ENCODE peak calls at places on chromosomes 1 and 21, in seven cellular contexts. W is CD8-positive, alpha-beta memory T cell; E is sigmoid colon; X is body of pancreas; F is GM23248; L is tibial artery; S is CD4-positive, alpha-beta memory T cell. I is an unnamed sample.

GRCh38 chr1:25556791-25557476 is 13.5 kb downstream of the LDLRAP1 start:
- DNase-seq in W (peak), E (no peak), X (no peak), F (peak), L (no peak), S (peak), I (no peak)

GRCh38 chr1:116325922-116326321 is 47.1 kb upstream of the ATP1A1 start:
- DNase-seq in W (peak), E (no peak), X (no peak), F (no peak), L (no peak), S (peak), I (no peak)

GRCh38 chr1:169814265-169814664 is 19.6 kb upstream of the METTL18 start:
- DNase-seq in W (no peak), E (no peak), X (no peak), F (no peak), L (no peak), S (no peak), I (no peak)

GRCh38 chr1:25106352-25106751 is 126.0 kb downstream of the SYF2 start:
- DNase-seq in W (no peak), E (no peak), X (no peak), F (peak), L (no peak), S (no peak), I (no peak)

GRCh38 chr1:207938016-207938415 is 27.1 kb upstream of the CD34 start:
- DNase-seq in W (no peak), E (no peak), X (peak), F (peak), L (no peak), S (no peak), I (no peak)

GRCh38 chr1:25780318-25781129 is 19.5 kb upstream of the SELENON start:
- DNase-seq in W (no peak), E (no peak), X (no peak), F (no peak), L (no peak), S (no peak), I (no peak)

GRCh38 chr1:53572061-53572801 is 113.0 kb downstream of the DMRTB1 start:
- DNase-seq in W (no peak), E (peak), X (peak), F (peak), L (peak), S (no peak), I (no peak)

GRCh38 chr1:218425647-218426342 is 80.7 kb downstream of the TGFB2 start:
- DNase-seq in W (no peak), E (no peak), X (no peak), F (peak), L (no peak), S (no peak), I (no peak)

GRCh38 chr1:46452931-46453325 is 36.7 kb upstream of the DMBX1 start:
- DNase-seq in W (no peak), E (no peak), X (no peak), F (no peak), L (no peak), S (no peak), I (no peak)

GRCh38 chr1:219741011-219741859 is 128.3 kb upstream of the ZC3H11B start:
- DNase-seq in W (no peak), E (no peak), X (no peak), F (no peak), L (no peak), S (no peak), I (no peak)
- H3K4me3 ChIP-seq in W (no peak), E (no peak), X (no peak), F (no peak), L (no peak), S (no peak), I (no peak)

DNA sequence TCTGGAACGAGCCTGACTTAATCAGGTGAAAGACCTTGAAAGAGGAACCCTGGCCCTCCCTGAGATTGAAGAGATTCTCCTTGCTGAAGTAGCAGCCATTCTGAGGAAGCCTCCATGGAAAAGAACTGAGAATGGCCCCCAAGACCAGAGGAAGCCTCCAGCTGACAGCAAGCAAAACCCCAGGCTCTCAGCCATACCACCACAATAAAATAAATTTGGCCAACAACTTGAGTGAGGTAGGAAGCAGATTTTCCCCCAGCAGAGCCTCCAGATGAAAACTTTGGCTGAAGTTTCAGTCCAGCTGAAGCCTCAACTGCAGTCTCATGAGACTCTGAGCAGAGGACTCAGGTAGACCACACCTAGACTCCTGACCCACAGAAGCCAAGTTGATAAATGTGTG is 34.0 kb upstream of the SLAMF9 start:
- DNase-seq in W (no peak), E (no peak), X (no peak), F (no peak), L (no peak), S (no peak), I (no peak)
- H3K4me3 ChIP-seq in W (no peak), E (no peak), X (no peak), F (no peak), L (no peak), S (no peak), I (no peak)

DNA sequence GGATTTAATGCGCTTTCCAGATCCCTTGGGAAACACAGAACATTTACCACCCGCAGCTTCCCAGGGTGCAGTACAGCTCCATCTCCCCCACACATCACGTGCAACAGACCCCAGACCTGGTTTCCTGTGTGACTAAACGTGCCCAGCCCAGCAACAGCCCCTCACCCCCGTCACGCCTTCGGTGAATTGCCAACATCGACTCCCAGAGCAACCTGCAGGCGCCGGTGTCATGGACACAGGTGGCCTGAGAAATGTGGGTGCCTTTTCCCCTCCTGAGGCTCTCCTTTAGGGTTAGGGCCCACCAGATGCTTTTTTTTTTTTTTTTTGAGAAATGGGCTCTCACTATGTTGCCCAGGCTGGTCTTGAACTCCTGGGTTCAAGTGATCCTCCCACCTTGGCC is 24.2 kb upstream of the SUMO3 start:
- DNase-seq in W (no peak), E (no peak), X (no peak), F (no peak), L (peak), S (no peak), I (no peak)
- H3K4me3 ChIP-seq in W (no peak), E (no peak), X (no peak), F (no peak), L (no peak), S (no peak), I (no peak)

GRCh38 chr1:233523047-233523446 is 90.9 kb upstream of the KCNK1 start:
- DNase-seq in W (no peak), E (no peak), X (no peak), F (no peak), L (no peak), S (no peak), I (no peak)

GRCh38 chr1:233520510-233521191 is 93.3 kb upstream of the KCNK1 start:
- DNase-seq in W (no peak), E (no peak), X (no peak), F (peak), L (no peak), S (no peak), I (no peak)

GRCh38 chr1:233514946-233515391 is 98.9 kb upstream of the KCNK1 start:
- DNase-seq in W (no peak), E (peak), X (no peak), F (no peak), L (no peak), S (no peak), I (peak)

GRCh38 chr1:233516732-233517131 is 97.2 kb upstream of the KCNK1 start:
- DNase-seq in W (no peak), E (no peak), X (no peak), F (no peak), L (no peak), S (no peak), I (no peak)

GRCh38 chr1:233518344-233518743 is 95.6 kb upstream of the KCNK1 start:
- DNase-seq in W (no peak), E (no peak), X (no peak), F (peak), L (no peak), S (no peak), I (no peak)
- H3K4me3 ChIP-seq in W (no peak), E (no peak), X (no peak), F (no peak), L (no peak), S (no peak), I (no peak)

GRCh38 chr1:23593556-23594148 is 34.4 kb upstream of the ID3 start:
- DNase-seq in W (no peak), E (no peak), X (peak), F (peak), L (no peak), S (no peak), I (no peak)
- H3K4me3 ChIP-seq in W (no peak), E (no peak), X (no peak), F (no peak), L (no peak), S (no peak), I (no peak)

GRCh38 chr1:42845866-42846256 is 552 bp upstream of the ZNF691 start:
- DNase-seq in W (no peak), E (no peak), X (no peak), F (no peak), L (no peak), S (no peak), I (no peak)

GRCh38 chr1:42847111-42847580 is 733 bp downstream of the ZNF691 start:
- DNase-seq in W (no peak), E (no peak), X (no peak), F (no peak), L (no peak), S (no peak), I (no peak)

GRCh38 chr1:42848823-42849537 is 2.6 kb downstream of the ZNF691 start:
- DNase-seq in W (no peak), E (no peak), X (no peak), F (no peak), L (no peak), S (no peak), I (no peak)

GRCh38 chr1:42846257-42847110 is at the start of gene ZNF691:
- DNase-seq in W (peak), E (peak), X (peak), F (peak), L (peak), S (peak), I (peak)

DNA sequence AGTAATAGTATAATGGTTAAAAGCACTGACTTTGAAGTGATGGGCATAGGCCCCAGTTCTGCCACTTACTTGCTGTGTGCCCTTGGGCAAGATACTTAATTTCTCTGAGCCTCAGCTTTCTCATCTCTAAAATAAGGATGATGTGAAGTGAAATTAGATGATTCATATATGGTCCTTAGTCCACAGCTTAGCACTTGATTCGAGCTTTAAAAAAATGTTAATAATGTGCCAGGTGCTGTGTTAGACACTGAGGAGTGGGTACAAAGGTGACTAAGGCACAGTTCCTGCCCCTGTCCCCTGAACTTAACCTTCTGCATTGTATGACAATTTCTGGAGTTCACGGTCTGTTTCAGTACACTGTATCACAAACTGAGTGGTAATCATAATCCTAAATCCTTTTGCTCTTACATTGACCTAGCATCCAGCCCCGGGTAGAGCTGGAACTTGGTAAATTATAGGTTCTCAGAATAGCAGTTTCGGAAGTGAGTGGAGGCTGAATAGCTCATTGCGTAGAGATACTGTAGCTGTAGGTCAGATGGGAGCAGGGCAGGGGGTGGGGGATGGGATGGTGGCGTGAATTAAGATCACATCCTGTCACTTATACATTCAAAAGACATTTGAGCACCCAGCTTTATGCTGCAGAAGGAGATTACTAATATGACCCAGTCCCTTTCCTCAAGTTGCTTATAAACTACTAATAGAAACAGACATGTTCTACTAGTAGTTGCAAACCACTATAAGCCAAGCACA is 1.5 kb downstream of the ZNF691 start:
- DNase-seq in W (no peak), E (no peak), X (no peak), F (no peak), L (no peak), S (no peak), I (no peak)
- H3K4me3 ChIP-seq in W (peak), E (no peak), X (no peak), F (peak), L (no peak), S (no peak), I (peak)

DNA sequence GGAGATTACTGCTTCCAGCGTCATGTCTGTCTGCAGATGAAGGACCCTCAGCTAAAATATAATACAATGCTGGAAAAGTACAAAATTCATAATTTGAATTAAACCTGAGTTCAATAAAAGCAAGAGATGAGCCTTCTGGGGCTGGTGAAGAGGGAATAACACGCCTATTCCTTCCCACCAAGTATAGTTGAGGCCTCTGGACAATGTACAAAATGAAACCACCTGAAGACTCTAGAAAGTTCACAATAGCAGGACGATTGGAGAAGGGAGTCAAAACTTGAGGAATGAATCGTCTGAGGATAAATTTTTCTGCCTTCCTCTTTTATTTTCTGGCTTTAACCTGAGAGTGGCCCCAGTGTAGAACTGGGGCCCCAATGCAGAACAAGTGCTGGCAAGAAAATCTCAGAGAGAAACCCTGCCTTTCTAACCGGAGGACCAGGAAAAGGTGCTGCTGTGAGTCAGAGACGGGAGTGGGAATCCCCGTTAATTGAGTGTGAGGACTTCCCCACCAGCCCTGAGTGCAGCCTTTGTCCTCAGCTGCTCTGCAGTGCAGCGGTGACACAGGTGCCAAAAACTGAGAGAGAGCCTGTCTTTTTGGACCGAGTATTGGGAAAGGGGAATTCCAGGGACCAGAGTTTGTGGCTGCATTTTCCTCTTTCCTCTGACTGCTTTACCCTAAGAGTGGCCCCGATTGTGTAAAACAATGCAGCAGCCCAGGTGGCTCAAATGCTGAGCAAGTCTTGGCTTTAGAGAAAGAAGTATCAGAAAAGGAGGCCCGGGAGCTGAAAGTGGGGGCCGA is 264.9 kb downstream of the DYRK1A start:
- DNase-seq in W (no peak), E (no peak), X (peak), F (no peak), L (no peak), S (no peak), I (no peak)
- H3K4me3 ChIP-seq in W (no peak), E (no peak), X (no peak), F (no peak), L (no peak), S (no peak), I (no peak)

GRCh38 chr21:34092241-34092921 is 19.0 kb downstream of the MRPS6 start:
- DNase-seq in W (no peak), E (no peak), X (no peak), F (no peak), L (no peak), S (no peak), I (no peak)

GRCh38 chr21:34091607-34092006 is 18.2 kb downstream of the MRPS6 start:
- DNase-seq in W (no peak), E (no peak), X (no peak), F (peak), L (no peak), S (no peak), I (no peak)

GRCh38 chr21:34091032-34091431 is 17.7 kb downstream of the MRPS6 start:
- DNase-seq in W (no peak), E (no peak), X (no peak), F (no peak), L (no peak), S (no peak), I (no peak)

GRCh38 chr21:34093083-34093482 is 19.7 kb downstream of the MRPS6 start:
- DNase-seq in W (no peak), E (no peak), X (no peak), F (no peak), L (no peak), S (no peak), I (no peak)

DNA sequence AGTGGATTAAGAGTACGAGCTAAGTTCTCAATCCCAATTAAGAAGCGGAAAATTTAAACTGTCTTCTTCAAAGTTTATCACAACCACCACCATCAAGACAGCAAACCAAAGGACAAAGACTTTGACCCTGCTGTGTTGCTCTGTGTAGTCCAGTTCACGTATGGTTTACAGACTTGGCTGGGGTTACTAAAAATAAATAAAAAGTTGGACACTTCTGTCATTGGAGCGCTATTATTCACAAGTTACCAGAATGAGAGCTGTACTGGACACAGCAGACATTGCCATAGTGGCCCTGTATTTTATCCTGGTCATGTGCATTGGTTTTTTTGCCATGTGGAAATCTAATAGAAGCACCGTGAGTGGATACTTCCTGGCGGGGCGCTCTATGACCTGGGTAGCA is 21.6 kb downstream of the MRPS6 start:
- DNase-seq in W (no peak), E (no peak), X (no peak), F (no peak), L (no peak), S (no peak), I (no peak)
- H3K4me3 ChIP-seq in W (no peak), E (no peak), X (no peak), F (no peak), L (no peak), S (no peak), I (no peak)

I was measured in left lung.